ENCODE peak calls at places on chromosomes 16 and 17, in eight cellular contexts. One of them, this sample, is unnamed. For H3K4me1, the result is how much of the 10 kb centered on the place peaks cover.

GRCh38 chr16:2869502-2870064 is 11.6 kb upstream of the PRSS22 start:
- DNase-seq in IMR-90: no peak
- DNase-seq in aorta: no peak
- DNase-seq in thoracic aorta: no peak
- DNase-seq in mucosa of descending colon: no peak
- DNase-seq in A549: no peak
- DNase-seq in fibroblast of lung: no peak
- DNase-seq in cardiac muscle cell: no peak
- DNase-seq in this sample: no peak

GRCh38 chr17:83084621-83085056 is 5.2 kb downstream of the METRNL start:
- DNase-seq in cardiac muscle cell: no peak
- DNase-seq in aorta: no peak
- DNase-seq in mucosa of descending colon: peak
- DNase-seq in thoracic aorta: no peak
- DNase-seq in fibroblast of lung: no peak
- DNase-seq in A549: no peak
- DNase-seq in IMR-90: no peak
- DNase-seq in this sample: no peak

GRCh38 chr16:3467920-3468319 is 24.4 kb downstream of the NAA60 start:
- DNase-seq in cardiac muscle cell: no peak
- DNase-seq in mucosa of descending colon: no peak
- DNase-seq in A549: no peak
- DNase-seq in aorta: no peak
- DNase-seq in thoracic aorta: no peak
- DNase-seq in IMR-90: peak
- DNase-seq in fibroblast of lung: peak
- DNase-seq in this sample: no peak

GRCh38 chr16:31088459-31089183 is at the start of gene PRSS53:
- DNase-seq in aorta: no peak
- DNase-seq in cardiac muscle cell: no peak
- DNase-seq in mucosa of descending colon: no peak
- DNase-seq in thoracic aorta: no peak
- DNase-seq in fibroblast of lung: no peak
- DNase-seq in A549: no peak
- DNase-seq in IMR-90: no peak
- DNase-seq in this sample: no peak

GRCh38 chr17:3690094-3690715 is 5.8 kb downstream of the P2RX5 start:
- DNase-seq in mucosa of descending colon: no peak
- DNase-seq in thoracic aorta: no peak
- DNase-seq in aorta: no peak
- DNase-seq in fibroblast of lung: no peak
- DNase-seq in cardiac muscle cell: no peak
- DNase-seq in IMR-90: no peak
- DNase-seq in A549: no peak
- DNase-seq in this sample: no peak

GRCh38 chr16:58814348-58814801 is 80.3 kb upstream of the GOT2 start:
- DNase-seq in mucosa of descending colon: no peak
- DNase-seq in thoracic aorta: no peak
- DNase-seq in A549: peak
- DNase-seq in IMR-90: peak
- DNase-seq in fibroblast of lung: peak
- DNase-seq in cardiac muscle cell: peak
- DNase-seq in aorta: peak
- DNase-seq in this sample: peak

GRCh38 chr17:66351053-66351452 is 48.6 kb downstream of the PRKCA start:
- DNase-seq in cardiac muscle cell: no peak
- DNase-seq in aorta: peak
- DNase-seq in thoracic aorta: no peak
- DNase-seq in A549: no peak
- DNase-seq in fibroblast of lung: no peak
- DNase-seq in mucosa of descending colon: peak
- DNase-seq in IMR-90: no peak
- DNase-seq in this sample: no peak

GRCh38 chr17:17079761-17080160 is 37.5 kb downstream of the MPRIP start:
- DNase-seq in A549: no peak
- DNase-seq in thoracic aorta: no peak
- DNase-seq in cardiac muscle cell: no peak
- DNase-seq in IMR-90: no peak
- DNase-seq in mucosa of descending colon: no peak
- DNase-seq in fibroblast of lung: no peak
- DNase-seq in aorta: peak
- DNase-seq in this sample: no peak

GRCh38 chr16:11130978-11131665 is 124.9 kb downstream of the SOCS1 start:
- DNase-seq in fibroblast of lung: no peak
- DNase-seq in thoracic aorta: no peak
- DNase-seq in mucosa of descending colon: no peak
- DNase-seq in aorta: no peak
- DNase-seq in A549: no peak
- DNase-seq in IMR-90: no peak
- DNase-seq in cardiac muscle cell: no peak
- DNase-seq in this sample: no peak

GRCh38 chr16:8632675-8633182 is 11.2 kb downstream of the METTL22 start:
- DNase-seq in aorta: peak
- DNase-seq in fibroblast of lung: no peak
- DNase-seq in IMR-90: no peak
- DNase-seq in cardiac muscle cell: no peak
- DNase-seq in thoracic aorta: no peak
- DNase-seq in A549: no peak
- DNase-seq in mucosa of descending colon: no peak
- DNase-seq in this sample: no peak

GRCh38 chr17:67245694-67246397 is 850 bp upstream of the HELZ start:
- DNase-seq in A549: no peak
- DNase-seq in aorta: peak
- DNase-seq in mucosa of descending colon: peak
- DNase-seq in thoracic aorta: no peak
- DNase-seq in cardiac muscle cell: peak
- DNase-seq in IMR-90: no peak
- DNase-seq in fibroblast of lung: no peak
- DNase-seq in this sample: peak

GRCh38 chr16:89952551-89952950 is 4.0 kb downstream of the DEF8 start:
- DNase-seq in fibroblast of lung: no peak
- DNase-seq in thoracic aorta: no peak
- DNase-seq in aorta: no peak
- DNase-seq in A549: no peak
- DNase-seq in mucosa of descending colon: no peak
- DNase-seq in IMR-90: no peak
- DNase-seq in cardiac muscle cell: no peak
- DNase-seq in this sample: no peak

GRCh38 chr16:89952049-89952448 is 3.5 kb downstream of the DEF8 start:
- DNase-seq in fibroblast of lung: no peak
- DNase-seq in IMR-90: no peak
- DNase-seq in thoracic aorta: no peak
- DNase-seq in aorta: no peak
- DNase-seq in cardiac muscle cell: no peak
- DNase-seq in A549: no peak
- DNase-seq in mucosa of descending colon: no peak
- DNase-seq in this sample: no peak

GRCh38 chr16:89951509-89951908 is 3.0 kb downstream of the DEF8 start:
- DNase-seq in mucosa of descending colon: no peak
- DNase-seq in cardiac muscle cell: no peak
- DNase-seq in thoracic aorta: no peak
- DNase-seq in IMR-90: no peak
- DNase-seq in aorta: no peak
- DNase-seq in fibroblast of lung: no peak
- DNase-seq in A549: no peak
- DNase-seq in this sample: no peak

GRCh38 chr16:89949121-89949742 is 677 bp downstream of the DEF8 start:
- DNase-seq in aorta: no peak
- DNase-seq in IMR-90: no peak
- DNase-seq in cardiac muscle cell: no peak
- DNase-seq in mucosa of descending colon: no peak
- DNase-seq in thoracic aorta: no peak
- DNase-seq in fibroblast of lung: no peak
- DNase-seq in A549: no peak
- DNase-seq in this sample: no peak

GRCh38 chr16:89949756-89950155 is 1.2 kb downstream of the DEF8 start:
- DNase-seq in A549: no peak
- DNase-seq in IMR-90: no peak
- DNase-seq in aorta: no peak
- DNase-seq in cardiac muscle cell: no peak
- DNase-seq in thoracic aorta: no peak
- DNase-seq in mucosa of descending colon: no peak
- DNase-seq in fibroblast of lung: no peak
- DNase-seq in this sample: no peak
- H3K4me3 ChIP-seq in A549: peak
- H3K4me3 ChIP-seq in IMR-90: peak
- H3K4me3 ChIP-seq in aorta: no peak
- H3K4me3 ChIP-seq in cardiac muscle cell: peak
- H3K4me3 ChIP-seq in thoracic aorta: peak
- H3K4me3 ChIP-seq in mucosa of descending colon: no peak
- H3K4me3 ChIP-seq in fibroblast of lung: no peak
- H3K4me3 ChIP-seq in this sample: peak

GRCh38 chr16:75244844-75245758 is 6.3 kb downstream of the BCAR1 start:
- DNase-seq in IMR-90: peak
- DNase-seq in mucosa of descending colon: peak
- DNase-seq in thoracic aorta: peak
- DNase-seq in fibroblast of lung: peak
- DNase-seq in cardiac muscle cell: peak
- DNase-seq in aorta: peak
- DNase-seq in A549: peak
- DNase-seq in this sample: no peak
- H3K4me1 ChIP-seq in IMR-90: half or more
- H3K4me1 ChIP-seq in mucosa of descending colon: under half
- H3K4me1 ChIP-seq in thoracic aorta: half or more
- H3K4me1 ChIP-seq in fibroblast of lung: half or more
- H3K4me1 ChIP-seq in cardiac muscle cell: under half
- H3K4me1 ChIP-seq in aorta: under half
- H3K4me1 ChIP-seq in A549: half or more
- H3K4me1 ChIP-seq in this sample: under half

DNA sequence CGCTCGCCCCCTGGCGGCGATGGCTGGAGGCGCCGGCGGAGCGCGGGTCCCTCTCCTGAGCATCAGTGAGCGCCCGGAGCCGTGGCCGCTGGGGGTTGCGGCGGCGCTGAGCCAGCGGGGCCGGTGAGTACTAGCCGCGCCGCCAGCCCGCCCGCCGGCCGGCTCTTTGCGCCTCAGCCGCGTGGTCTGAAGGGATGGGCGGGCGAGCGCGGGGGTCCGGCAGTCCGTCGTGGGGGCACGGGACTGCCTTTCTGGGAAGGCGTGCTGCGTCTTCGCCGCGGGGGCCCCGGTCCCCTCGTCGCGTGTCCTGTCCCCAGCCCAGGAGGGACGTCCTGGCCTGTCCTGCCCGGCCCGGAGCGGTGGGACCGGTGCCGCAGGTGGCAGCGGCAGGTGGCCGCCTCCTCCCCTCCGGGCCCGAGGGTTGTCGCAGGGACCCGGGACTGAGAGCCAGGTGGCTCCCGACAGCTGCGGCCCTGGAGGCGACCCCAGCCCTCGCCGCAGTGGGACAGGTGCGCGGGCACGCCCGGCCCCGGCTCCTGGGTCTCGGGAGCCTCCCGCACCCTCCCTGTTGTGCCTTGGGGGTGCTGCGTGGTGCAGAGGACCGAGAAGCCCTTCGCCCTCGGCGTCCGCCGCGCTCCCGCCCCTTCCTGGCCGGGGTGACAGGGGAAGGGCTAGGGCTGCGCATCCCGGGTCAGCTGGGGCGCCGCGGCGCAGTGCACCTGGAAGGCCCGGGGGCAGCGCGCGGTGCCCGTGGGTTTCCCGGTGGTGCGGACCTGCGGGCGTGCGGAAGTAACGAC is at the start of gene SPECC1:
- DNase-seq in IMR-90: peak
- DNase-seq in thoracic aorta: peak
- DNase-seq in fibroblast of lung: peak
- DNase-seq in cardiac muscle cell: peak
- DNase-seq in aorta: peak
- DNase-seq in mucosa of descending colon: peak
- DNase-seq in A549: peak
- DNase-seq in this sample: peak
- H3K4me3 ChIP-seq in IMR-90: peak
- H3K4me3 ChIP-seq in thoracic aorta: peak
- H3K4me3 ChIP-seq in fibroblast of lung: peak
- H3K4me3 ChIP-seq in cardiac muscle cell: peak
- H3K4me3 ChIP-seq in aorta: peak
- H3K4me3 ChIP-seq in mucosa of descending colon: peak
- H3K4me3 ChIP-seq in A549: peak
- H3K4me3 ChIP-seq in this sample: peak

DNA sequence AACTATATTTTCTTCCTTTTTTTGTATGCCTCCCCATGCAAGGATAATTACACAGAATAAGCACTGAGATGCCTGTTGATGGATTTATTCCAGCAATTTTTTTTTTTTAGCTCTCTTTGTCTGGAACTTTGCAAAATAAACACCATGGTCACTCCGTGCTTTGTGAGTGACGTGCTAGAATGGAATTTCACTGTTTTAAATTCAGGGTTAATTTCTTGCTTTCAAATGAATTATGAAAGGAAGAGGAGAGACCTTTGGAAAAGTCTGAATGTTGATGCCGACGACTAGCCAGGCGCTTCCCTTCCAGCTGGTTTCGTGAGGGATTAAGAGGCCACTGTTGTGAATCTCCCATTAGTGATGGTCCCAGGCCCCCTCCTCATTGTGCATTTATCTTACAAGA is 529.1 kb downstream of the WWOX start:
- DNase-seq in IMR-90: no peak
- DNase-seq in A549: no peak
- DNase-seq in cardiac muscle cell: no peak
- DNase-seq in mucosa of descending colon: no peak
- DNase-seq in aorta: no peak
- DNase-seq in fibroblast of lung: peak
- DNase-seq in thoracic aorta: no peak
- DNase-seq in this sample: no peak
- H3K4me1 ChIP-seq in IMR-90: under half
- H3K4me1 ChIP-seq in A549: under half
- H3K4me1 ChIP-seq in cardiac muscle cell: under half
- H3K4me1 ChIP-seq in mucosa of descending colon: under half
- H3K4me1 ChIP-seq in aorta: under half
- H3K4me1 ChIP-seq in fibroblast of lung: under half
- H3K4me1 ChIP-seq in thoracic aorta: under half
- H3K4me1 ChIP-seq in this sample: under half

This sample was measured in HAP-1.